ENCODE peak calls at places on chromosomes 6 and 20, in seven cellular contexts. B, E, V, L, K, I and M are unnamed samples.

GRCh38 chr6:118283759-118284158 is 264.3 kb upstream of the PLN start:
- DNase-seq in E (peak), I (no peak), L (peak), V (peak), B (peak), K (peak), M (peak)

GRCh38 chr6:77456531-77457248 is 6.6 kb downstream of the HTR1B start:
- DNase-seq in L (no peak), K (peak), E (peak), B (no peak), V (no peak), I (no peak), M (no peak)

GRCh38 chr20:31605902-31606677 is 1.0 kb downstream of the ID1 start:
- DNase-seq in E (peak), L (no peak), V (no peak), K (peak), B (peak), I (no peak), M (peak)

GRCh38 chr6:36577298-36577697 is 16.9 kb upstream of the SRSF3 start:
- DNase-seq in V (no peak), I (no peak), L (no peak), B (no peak), K (no peak), E (peak), M (no peak)

GRCh38 chr6:100482698-100483097 is 18.0 kb upstream of the SIM1 start:
- DNase-seq in I (no peak), B (no peak), K (no peak), E (no peak), V (no peak), L (no peak), M (no peak)

GRCh38 chr20:24303393-24303792 is 166.0 kb upstream of the SYNDIG1 start:
- DNase-seq in I (no peak), B (no peak), K (peak), E (peak), L (no peak), V (no peak), M (no peak)

GRCh38 chr6:20554326-20554725 is 20.1 kb downstream of the CDKAL1 start:
- DNase-seq in B (no peak), V (no peak), L (no peak), K (no peak), E (no peak), I (no peak), M (no peak)

GRCh38 chr6:131954775-131955107 is 3.6 kb upstream of the CCN2 start:
- DNase-seq in V (no peak), K (no peak), L (no peak), B (peak), E (peak), I (no peak), M (no peak)

GRCh38 chr6:46015119-46015968 is at the start of gene CLIC5:
- DNase-seq in B (peak), K (peak), L (no peak), I (no peak), E (no peak), V (peak), M (peak)

GRCh38 chr6:35895560-35895959 is 25.3 kb downstream of the SRPK1 start:
- DNase-seq in E (no peak), V (no peak), L (no peak), I (no peak), B (no peak), K (no peak), M (no peak)

GRCh38 chr20:44909872-44910689 is at the start of gene PABPC1L:
- DNase-seq in E (peak), B (peak), L (no peak), V (peak), I (peak), K (peak), M (peak)

GRCh38 chr6:10510592-10511367 is 10.4 kb upstream of the GCNT2 start:
- DNase-seq in E (peak), V (peak), B (peak), K (peak), L (peak), I (no peak), M (peak)

GRCh38 chr20:32984196-32984595 is 20.0 kb downstream of the SUN5 start:
- DNase-seq in E (peak), L (no peak), I (no peak), V (no peak), K (no peak), B (no peak), M (no peak)

GRCh38 chr20:13839421-13840092 is 54.7 kb downstream of the NDUFAF5 start:
- DNase-seq in V (no peak), K (peak), L (no peak), I (no peak), E (peak), B (no peak), M (no peak)

GRCh38 chr20:2446845-2447244 is 23.7 kb downstream of the SNRPB start:
- DNase-seq in L (no peak), V (no peak), B (no peak), K (peak), E (peak), I (no peak), M (no peak)

GRCh38 chr6:24240380-24240779 is 114.4 kb downstream of the NRSN1 start:
- DNase-seq in I (no peak), B (no peak), K (no peak), L (no peak), V (no peak), E (no peak), M (no peak)

GRCh38 chr6:26457407-26457795 is 354 bp upstream of the BTN2A1 start:
- DNase-seq in L (no peak), V (peak), E (no peak), B (peak), I (no peak), K (peak), M (no peak)

GRCh38 chr6:28633445-28634215 is 107.9 kb downstream of the GPX5 start:
- DNase-seq in I (no peak), E (no peak), V (no peak), K (no peak), B (no peak), L (no peak), M (no peak)

GRCh38 chr20:63398744-63399514 is 37.8 kb upstream of the CHRNA4 start:
- DNase-seq in V (no peak), I (no peak), E (no peak), K (no peak), B (no peak), L (no peak), M (no peak)

GRCh38 chr20:17874271-17875105 is 94.1 kb downstream of the SNX5 start:
- DNase-seq in B (no peak), I (no peak), L (no peak), V (no peak), K (no peak), E (no peak), M (no peak)

GRCh38 chr20:2305946-2306345 is 10.1 kb downstream of the TGM3 start:
- DNase-seq in K (no peak), I (no peak), E (no peak), L (peak), V (peak), B (no peak), M (no peak)